ENCODE peak calls at places on chromosomes 1 and 21, in four cellular contexts. I is tibial nerve; N is activated T-helper 1 cell treated with anti-CD3 and anti-CD28 coated beads, Interleukin-12 subunit alpha, Interleukin-12 subunit beta, Interleukin-2, Interleukin-4 antibody, amounts not matched to agents 30 ng/mL and 10 ng/mL and 1 ng/mL, durations not matched to agents 14 hours and 24 hours and 36 hours; S is ELF-1. H is an unnamed sample.

GRCh38 chr21:42319851-42320602 is 4.8 kb upstream of the TFF3 start:
- DNase-seq in I (no peak), N (no peak), S (no peak), H (no peak)

GRCh38 chr1:107707111-107707510 is 257.9 kb downstream of the VAV3 start:
- DNase-seq in I (no peak), N (no peak), S (no peak), H (no peak)

GRCh38 chr1:204190212-204191211 is 5.8 kb downstream of the KISS1 start:
- DNase-seq in I (no peak), N (no peak), S (peak; percentile 20), H (no peak)

GRCh38 chr1:95309031-95309459 is 75.0 kb downstream of the RWDD3 start:
- DNase-seq in I (no peak), N (no peak), S (peak; percentile 30), H (no peak)

GRCh38 chr21:42786884-42787283 is 92.5 kb downstream of the WDR4 start:
- DNase-seq in I (no peak), N (no peak), S (no peak), H (no peak)

GRCh38 chr1:33346921-33347649 is 26.2 kb upstream of the A3GALT2 start:
- DNase-seq in I (no peak), N (no peak), S (no peak), H (no peak)

GRCh38 chr1:121538943-121539575 is 354.3 kb downstream of the SRGAP2C start:
- DNase-seq in I (no peak), N (no peak), S (no peak), H (no peak)

GRCh38 chr1:160777486-160778089 is 18.4 kb upstream of the LY9 start:
- DNase-seq in I (no peak), N (peak; percentile 32), S (peak; percentile 61), H (no peak)

GRCh38 chr1:173451981-173452380 is 25.2 kb upstream of the PRDX6 start:
- DNase-seq in I (no peak), N (no peak), S (no peak), H (no peak)

GRCh38 chr1:160365325-160365724 is 1.5 kb upstream of the NHLH1 start:
- DNase-seq in I (no peak), N (no peak), S (no peak), H (no peak)

GRCh38 chr1:28510350-28511223 is 4.7 kb downstream of the RCC1 start:
- DNase-seq in I (no peak), N (no peak), S (peak; percentile 82), H (no peak)

GRCh38 chr1:201144701-201145100 is 9.6 kb downstream of the TMEM9 start:
- DNase-seq in I (no peak), N (no peak), S (no peak), H (no peak)

GRCh38 chr1:185439727-185440415 is 122.8 kb upstream of the IVNS1ABP start:
- DNase-seq in I (no peak), N (peak; percentile 44), S (no peak), H (no peak)

GRCh38 chr1:36148821-36149236 is 457 bp downstream of the TRAPPC3 start:
- DNase-seq in I (no peak), N (no peak), S (no peak), H (no peak)

GRCh38 chr1:36708587-36708986 is 225.9 kb upstream of the CSF3R start:
- DNase-seq in I (no peak), N (no peak), S (no peak), H (no peak)